ENCODE peak calls at places on chromosome 18, in eight cellular contexts. Z, E, M, N, R, H, F and T are unnamed samples.
A peak's percentile ranks its signal among the peaks of the same experiment; 100 is the strongest.

GRCh38 chr18:79911871-79912270 is 39.6 kb downstream of the SLC66A2 start:
- DNase-seq in H (no peak), Z (no peak), F (no peak), E (no peak), R (peak; percentile 62), M (no peak), N (no peak), T (no peak)

GRCh38 chr18:51617572-51618260 is 420.2 kb upstream of the MEX3C start:
- DNase-seq in E (no peak), H (no peak), Z (no peak), F (no peak), R (no peak), N (no peak), M (no peak), T (no peak)

GRCh38 chr18:21264651-21265050 is 22.6 kb downstream of the GREB1L start:
- DNase-seq in R (no peak), F (no peak), H (no peak), N (no peak), E (peak; percentile 22), M (no peak), Z (no peak), T (peak; percentile 67)

GRCh38 chr18:9364242-9364641 is 29.7 kb downstream of the TWSG1 start:
- DNase-seq in F (no peak), Z (no peak), H (no peak), M (no peak), E (no peak), R (no peak), N (no peak), T (no peak)

GRCh38 chr18:477565-477964 is 22.9 kb downstream of the COLEC12 start:
- DNase-seq in H (no peak), Z (no peak), M (no peak), R (no peak), E (no peak), F (no peak), N (no peak), T (no peak)

GRCh38 chr18:3985030-3985429 is 470.1 kb downstream of the DLGAP1 start:
- DNase-seq in H (no peak), M (no peak), F (peak; percentile 7), Z (peak; percentile 20), N (no peak), E (peak; percentile 18), R (no peak), T (no peak)

GRCh38 chr18:14086459-14087231 is 45.6 kb downstream of the ZNF519 start:
- DNase-seq in H (peak; percentile 0), R (no peak), N (peak; percentile 21), F (peak; percentile 49), E (peak; percentile 31), Z (peak; percentile 16), M (no peak), T (no peak)

GRCh38 chr18:44781890-44782289 is 101.2 kb downstream of the SETBP1 start:
- DNase-seq in H (no peak), M (no peak), N (no peak), Z (peak; percentile 70), R (no peak), F (no peak), E (peak; percentile 18), T (no peak)

GRCh38 chr18:79784965-79785770 is 12.6 kb upstream of the KCNG2 start:
- DNase-seq in F (peak; percentile 74), E (no peak), R (peak; percentile 65), Z (no peak), M (no peak), N (no peak), H (no peak), T (no peak)

GRCh38 chr18:57794951-57795728 is 8.0 kb downstream of the ATP8B1 start:
- DNase-seq in H (no peak), R (no peak), F (no peak), E (no peak), M (no peak), N (no peak), Z (peak; percentile 24), T (no peak)

GRCh38 chr18:74981476-74981875 is 227.5 kb downstream of the PTGR3 start:
- DNase-seq in N (no peak), M (no peak), E (no peak), R (no peak), H (no peak), F (no peak), Z (no peak), T (no peak)

GRCh38 chr18:79259218-79259617 is 136.5 kb upstream of the NFATC1 start:
- DNase-seq in F (no peak), E (no peak), R (no peak), N (no peak), M (no peak), Z (no peak), H (no peak), T (no peak)

GRCh38 chr18:8754995-8755955 is 49.9 kb downstream of the MTCL1 start:
- DNase-seq in N (no peak), E (peak; percentile 78), H (no peak), F (peak; percentile 59), Z (peak; percentile 87), R (no peak), M (peak; percentile 24), T (no peak)

GRCh38 chr18:10006261-10006903 is 92.6 kb downstream of the VAPA start:
- DNase-seq in H (peak; percentile 9), E (peak; percentile 57), Z (peak; percentile 71), N (no peak), F (peak; percentile 19), R (no peak), M (no peak), T (no peak)